ENCODE peak calls at places on chromosomes 2 and 18, in nine cellular contexts. One of them, this sample, is unnamed.

GRCh38 chr2:16890081-16890480 is 224.4 kb upstream of the CYRIA start:
- DNase-seq in MM.1S: no peak
- DNase-seq in IMR-90: no peak
- DNase-seq in coronary artery: no peak
- DNase-seq in pancreas: no peak
- DNase-seq in GM23248: no peak
- DNase-seq in body of pancreas: no peak
- DNase-seq in spleen: no peak
- DNase-seq in lower lobe of right lung: no peak
- DNase-seq in this sample: no peak

GRCh38 chr2:235458839-235459273 is 35.0 kb upstream of the AGAP1 start:
- DNase-seq in MM.1S: no peak
- DNase-seq in IMR-90: peak
- DNase-seq in coronary artery: peak
- DNase-seq in pancreas: no peak
- DNase-seq in GM23248: peak
- DNase-seq in body of pancreas: peak
- DNase-seq in spleen: no peak
- DNase-seq in lower lobe of right lung: peak
- DNase-seq in this sample: no peak

GRCh38 chr2:233992481-233993217 is 57.9 kb upstream of the SPP2 start:
- DNase-seq in MM.1S: no peak
- DNase-seq in IMR-90: no peak
- DNase-seq in coronary artery: no peak
- DNase-seq in pancreas: no peak
- DNase-seq in GM23248: no peak
- DNase-seq in body of pancreas: no peak
- DNase-seq in spleen: no peak
- DNase-seq in lower lobe of right lung: no peak
- DNase-seq in this sample: no peak

GRCh38 chr2:217110550-217110949 is 250.7 kb upstream of the TNP1 start:
- DNase-seq in MM.1S: no peak
- DNase-seq in IMR-90: no peak
- DNase-seq in coronary artery: no peak
- DNase-seq in pancreas: no peak
- DNase-seq in GM23248: no peak
- DNase-seq in body of pancreas: no peak
- DNase-seq in spleen: no peak
- DNase-seq in lower lobe of right lung: no peak
- DNase-seq in this sample: no peak

GRCh38 chr2:136067897-136068540 is 49.9 kb downstream of the CXCR4 start:
- DNase-seq in MM.1S: no peak
- DNase-seq in IMR-90: no peak
- DNase-seq in coronary artery: no peak
- DNase-seq in pancreas: no peak
- DNase-seq in GM23248: no peak
- DNase-seq in body of pancreas: no peak
- DNase-seq in spleen: no peak
- DNase-seq in lower lobe of right lung: no peak
- DNase-seq in this sample: no peak

GRCh38 chr2:26692814-26693286 is 328 bp downstream of the KCNK3 start:
- DNase-seq in MM.1S: no peak
- DNase-seq in IMR-90: peak
- DNase-seq in coronary artery: no peak
- DNase-seq in pancreas: no peak
- DNase-seq in GM23248: peak
- DNase-seq in body of pancreas: peak
- DNase-seq in spleen: no peak
- DNase-seq in lower lobe of right lung: no peak
- DNase-seq in this sample: no peak

GRCh38 chr18:56267334-56267733 is 371.1 kb downstream of the TXNL1 start:
- DNase-seq in MM.1S: no peak
- DNase-seq in IMR-90: no peak
- DNase-seq in coronary artery: no peak
- DNase-seq in pancreas: no peak
- DNase-seq in GM23248: no peak
- DNase-seq in body of pancreas: no peak
- DNase-seq in spleen: no peak
- DNase-seq in lower lobe of right lung: no peak
- DNase-seq in this sample: no peak

GRCh38 chr2:191178806-191179514 is 28.2 kb upstream of the STAT4 start:
- DNase-seq in MM.1S: no peak
- DNase-seq in IMR-90: peak
- DNase-seq in coronary artery: peak
- DNase-seq in pancreas: no peak
- DNase-seq in GM23248: peak
- DNase-seq in body of pancreas: peak
- DNase-seq in spleen: no peak
- DNase-seq in lower lobe of right lung: no peak
- DNase-seq in this sample: no peak

GRCh38 chr2:51782874-51783765 is 751.2 kb upstream of the NRXN1 start:
- DNase-seq in MM.1S: peak
- DNase-seq in IMR-90: peak
- DNase-seq in coronary artery: no peak
- DNase-seq in pancreas: no peak
- DNase-seq in GM23248: peak
- DNase-seq in body of pancreas: no peak
- DNase-seq in spleen: no peak
- DNase-seq in lower lobe of right lung: no peak
- DNase-seq in this sample: no peak

GRCh38 chr2:78925258-78925657 is 100.2 kb upstream of the REG3G start:
- DNase-seq in MM.1S: no peak
- DNase-seq in IMR-90: no peak
- DNase-seq in coronary artery: no peak
- DNase-seq in pancreas: no peak
- DNase-seq in GM23248: no peak
- DNase-seq in body of pancreas: no peak
- DNase-seq in spleen: no peak
- DNase-seq in lower lobe of right lung: no peak
- DNase-seq in this sample: no peak

GRCh38 chr2:14189929-14190328 is 442.6 kb upstream of the LRATD1 start:
- DNase-seq in MM.1S: no peak
- DNase-seq in IMR-90: peak
- DNase-seq in coronary artery: no peak
- DNase-seq in pancreas: no peak
- DNase-seq in GM23248: no peak
- DNase-seq in body of pancreas: no peak
- DNase-seq in spleen: no peak
- DNase-seq in lower lobe of right lung: no peak
- DNase-seq in this sample: no peak

GRCh38 chr2:188089896-188090295 is 201.8 kb upstream of the GULP1 start:
- DNase-seq in MM.1S: no peak
- DNase-seq in IMR-90: peak
- DNase-seq in coronary artery: no peak
- DNase-seq in pancreas: no peak
- DNase-seq in GM23248: peak
- DNase-seq in body of pancreas: no peak
- DNase-seq in spleen: no peak
- DNase-seq in lower lobe of right lung: no peak
- DNase-seq in this sample: no peak

GRCh38 chr2:186540971-186541370 is 48.9 kb upstream of the ITGAV start:
- DNase-seq in MM.1S: no peak
- DNase-seq in IMR-90: peak
- DNase-seq in coronary artery: no peak
- DNase-seq in pancreas: no peak
- DNase-seq in GM23248: peak
- DNase-seq in body of pancreas: no peak
- DNase-seq in spleen: no peak
- DNase-seq in lower lobe of right lung: no peak
- DNase-seq in this sample: no peak

GRCh38 chr2:8605350-8606065 is 76.3 kb upstream of the ID2 start:
- DNase-seq in MM.1S: peak
- DNase-seq in IMR-90: peak
- DNase-seq in coronary artery: no peak
- DNase-seq in pancreas: no peak
- DNase-seq in GM23248: peak
- DNase-seq in body of pancreas: no peak
- DNase-seq in spleen: no peak
- DNase-seq in lower lobe of right lung: peak
- DNase-seq in this sample: no peak

DNA sequence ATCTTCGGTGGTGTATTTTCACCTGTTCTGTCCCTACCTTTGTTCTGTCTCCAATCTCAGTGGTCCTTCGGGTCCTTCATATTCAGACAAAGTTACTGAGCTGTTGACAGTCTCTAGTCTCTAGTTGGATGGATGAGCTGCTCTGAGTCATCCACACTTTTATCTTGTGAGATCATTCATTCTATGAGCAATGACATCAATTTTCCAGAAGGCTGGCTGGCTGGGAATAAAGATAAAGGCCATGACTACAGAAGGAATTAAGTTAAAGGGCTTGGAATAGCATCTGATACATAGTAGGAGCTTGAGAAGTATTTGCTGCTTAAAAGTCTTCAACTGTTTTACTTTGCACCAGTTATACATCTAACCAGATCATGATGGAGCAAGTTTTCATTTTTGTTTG is 43.1 kb upstream of the SLC39A10 start:
- DNase-seq in MM.1S: no peak
- DNase-seq in IMR-90: peak
- DNase-seq in coronary artery: no peak
- DNase-seq in pancreas: no peak
- DNase-seq in GM23248: peak
- DNase-seq in body of pancreas: no peak
- DNase-seq in spleen: no peak
- DNase-seq in lower lobe of right lung: no peak
- DNase-seq in this sample: no peak
- H3K4me3 ChIP-seq in MM.1S: no peak
- H3K4me3 ChIP-seq in IMR-90: peak
- H3K4me3 ChIP-seq in coronary artery: no peak
- H3K4me3 ChIP-seq in pancreas: peak
- H3K4me3 ChIP-seq in GM23248: peak
- H3K4me3 ChIP-seq in body of pancreas: no peak
- H3K4me3 ChIP-seq in spleen: no peak
- H3K4me3 ChIP-seq in lower lobe of right lung: no peak
- H3K4me3 ChIP-seq in this sample: no peak

DNA sequence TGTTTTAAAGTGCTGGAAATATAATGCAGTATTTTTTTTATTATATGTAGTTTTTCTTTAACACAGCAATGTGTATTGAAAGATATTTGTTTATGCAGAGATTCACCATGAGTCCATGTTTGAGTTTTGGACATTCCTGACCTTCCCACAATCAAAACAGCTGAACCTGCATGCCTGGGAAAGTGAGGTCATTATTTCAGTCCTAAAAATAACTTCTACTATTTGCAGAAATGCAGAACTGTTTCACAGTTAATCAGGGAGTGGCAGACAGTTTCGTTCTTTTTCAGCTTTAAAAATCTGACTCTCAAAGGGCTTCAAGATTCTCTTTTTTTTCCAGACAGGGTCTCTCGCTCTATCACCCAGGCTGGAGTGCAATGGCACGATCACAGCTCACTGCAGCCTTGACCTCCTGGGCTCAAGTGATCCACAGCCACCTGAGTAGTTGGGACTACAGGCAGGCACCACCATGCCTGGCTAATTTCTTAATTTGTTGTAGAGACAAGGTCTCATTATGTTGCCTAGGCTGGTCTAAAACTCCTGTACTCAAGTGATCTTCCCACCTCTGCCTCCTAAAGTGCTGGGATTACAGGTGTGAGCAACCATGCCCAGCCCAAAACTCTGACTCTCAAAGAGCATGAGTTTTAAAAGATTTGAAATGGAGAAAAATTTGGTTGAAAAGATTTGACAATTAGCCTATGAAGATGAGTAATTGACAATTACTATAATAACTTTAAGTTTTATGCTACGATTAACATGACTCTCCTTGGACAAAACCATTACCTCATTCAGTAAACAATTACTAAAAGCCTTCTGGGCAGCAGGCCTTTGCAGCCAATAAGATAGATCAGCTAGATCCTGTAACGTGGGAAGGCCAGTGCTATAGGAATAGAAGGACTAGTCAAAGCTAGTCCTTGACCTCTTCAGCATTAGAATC is 5.0 kb upstream of the MYL12B start:
- DNase-seq in MM.1S: peak
- DNase-seq in IMR-90: peak
- DNase-seq in coronary artery: no peak
- DNase-seq in pancreas: no peak
- DNase-seq in GM23248: peak
- DNase-seq in body of pancreas: peak
- DNase-seq in spleen: no peak
- DNase-seq in lower lobe of right lung: no peak
- DNase-seq in this sample: no peak
- H3K4me3 ChIP-seq in MM.1S: no peak
- H3K4me3 ChIP-seq in IMR-90: no peak
- H3K4me3 ChIP-seq in coronary artery: peak
- H3K4me3 ChIP-seq in pancreas: no peak
- H3K4me3 ChIP-seq in GM23248: no peak
- H3K4me3 ChIP-seq in body of pancreas: no peak
- H3K4me3 ChIP-seq in spleen: no peak
- H3K4me3 ChIP-seq in lower lobe of right lung: no peak
- H3K4me3 ChIP-seq in this sample: no peak

DNA sequence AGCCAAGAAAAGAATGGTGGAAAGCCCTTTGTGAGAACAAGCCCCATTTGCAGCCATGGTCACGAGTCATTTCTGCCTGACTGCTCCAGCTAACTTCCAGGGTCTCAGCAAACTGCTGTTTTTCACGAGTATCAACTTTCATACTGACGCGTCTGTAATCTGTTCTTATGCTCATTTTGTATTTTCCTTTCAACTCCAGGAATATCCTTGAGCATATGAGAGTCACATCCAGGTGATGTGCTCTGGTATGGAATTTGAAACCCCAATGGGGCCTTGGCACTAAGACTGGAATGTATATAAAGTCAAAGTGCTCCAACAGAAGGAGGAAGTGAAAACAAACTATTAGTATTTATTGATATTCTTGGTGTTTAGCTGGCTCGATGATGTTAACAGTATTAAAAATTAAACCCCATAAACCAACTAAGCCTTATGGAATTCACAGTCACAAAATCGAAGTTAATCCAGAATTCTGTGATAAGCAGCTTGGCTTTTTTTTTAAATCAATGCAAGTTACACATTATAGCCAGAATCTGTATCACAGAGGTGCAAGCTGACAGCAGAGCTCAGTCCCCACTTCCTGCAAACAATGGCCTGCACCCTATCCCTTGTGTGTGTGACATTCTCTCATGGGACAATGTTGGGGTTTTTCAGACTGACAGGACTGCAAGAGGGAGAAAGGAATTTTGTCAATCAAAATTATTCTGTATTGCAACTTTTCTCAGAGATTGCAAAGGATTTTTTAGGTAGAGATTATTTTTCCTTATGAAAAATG is 26.1 kb downstream of the SLC14A1 start:
- DNase-seq in MM.1S: no peak
- DNase-seq in IMR-90: peak
- DNase-seq in coronary artery: no peak
- DNase-seq in pancreas: no peak
- DNase-seq in GM23248: no peak
- DNase-seq in body of pancreas: no peak
- DNase-seq in spleen: no peak
- DNase-seq in lower lobe of right lung: no peak
- DNase-seq in this sample: no peak
- H3K4me3 ChIP-seq in MM.1S: no peak
- H3K4me3 ChIP-seq in IMR-90: no peak
- H3K4me3 ChIP-seq in coronary artery: no peak
- H3K4me3 ChIP-seq in pancreas: no peak
- H3K4me3 ChIP-seq in GM23248: no peak
- H3K4me3 ChIP-seq in body of pancreas: no peak
- H3K4me3 ChIP-seq in spleen: no peak
- H3K4me3 ChIP-seq in lower lobe of right lung: no peak
- H3K4me3 ChIP-seq in this sample: no peak

DNA sequence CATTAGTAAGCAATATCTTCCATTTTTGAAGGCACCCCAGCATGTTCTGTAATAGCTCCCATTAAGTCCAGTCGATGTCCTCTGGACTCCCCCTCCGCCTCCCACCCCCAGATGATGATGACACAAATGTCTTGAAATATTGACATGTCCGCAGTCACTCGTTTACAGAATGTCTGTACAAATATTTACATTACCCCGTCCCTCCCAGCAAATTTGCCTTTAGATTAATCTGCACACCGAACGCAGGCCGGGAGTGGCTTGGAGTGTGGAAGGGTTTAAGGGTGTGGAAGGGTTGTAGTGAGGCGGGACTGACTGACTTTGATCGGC is 853 bp upstream of the OSBPL6 start:
- DNase-seq in MM.1S: no peak
- DNase-seq in IMR-90: peak
- DNase-seq in coronary artery: no peak
- DNase-seq in pancreas: no peak
- DNase-seq in GM23248: no peak
- DNase-seq in body of pancreas: no peak
- DNase-seq in spleen: no peak
- DNase-seq in lower lobe of right lung: no peak
- DNase-seq in this sample: no peak
- H3K4me3 ChIP-seq in MM.1S: peak
- H3K4me3 ChIP-seq in IMR-90: peak
- H3K4me3 ChIP-seq in coronary artery: peak
- H3K4me3 ChIP-seq in pancreas: peak
- H3K4me3 ChIP-seq in GM23248: peak
- H3K4me3 ChIP-seq in body of pancreas: peak
- H3K4me3 ChIP-seq in spleen: peak
- H3K4me3 ChIP-seq in lower lobe of right lung: peak
- H3K4me3 ChIP-seq in this sample: no peak

This sample was measured in Jurkat, Clone E6-1.